ENCODE peak calls at places on chromosomes 11 and 22, in eight cellular contexts. W, R, U, H, I, V, Y and D are unnamed samples.
A peak's percentile ranks its signal among the peaks of the same experiment; 100 is the strongest.

GRCh38 chr11:26905368-26905767 is 88.5 kb upstream of the FIBIN start:
- DNase-seq in R (peak; percentile 16), U (no peak), V (peak; percentile 44), Y (no peak), H (peak; percentile 43), I (peak; percentile 64), W (no peak), D (no peak)

GRCh38 chr11:94183886-94184264 is 55.2 kb downstream of the PANX1 start:
- DNase-seq in W (peak; percentile 36), H (peak; percentile 76), V (peak; percentile 47), U (peak; percentile 83), Y (no peak), R (peak; percentile 8), I (peak; percentile 62), D (no peak)

GRCh38 chr11:119154178-119154577 is 5.3 kb downstream of the ABCG4 start:
- DNase-seq in H (no peak), V (no peak), Y (no peak), U (no peak), R (no peak), I (no peak), W (no peak), D (no peak)

GRCh38 chr22:40855960-40856512 is 403 bp downstream of the ST13 start:
- DNase-seq in I (peak; percentile 24), U (no peak), W (peak; percentile 10), H (peak; percentile 46), V (peak; percentile 35), Y (no peak), R (peak; percentile 22), D (no peak)

GRCh38 chr11:17898782-17899181 is 114.1 kb downstream of the SERGEF start:
- DNase-seq in V (no peak), I (no peak), U (no peak), R (no peak), H (no peak), Y (no peak), W (no peak), D (no peak)

GRCh38 chr11:75786101-75786736 is 17.6 kb downstream of the DGAT2 start:
- DNase-seq in V (no peak), H (no peak), U (no peak), W (no peak), I (no peak), R (no peak), Y (no peak), D (no peak)

GRCh38 chr22:37107779-37108621 is 1.5 kb downstream of the TMPRSS6 start:
- DNase-seq in R (no peak), W (no peak), U (no peak), I (no peak), H (no peak), V (no peak), Y (no peak), D (no peak)

GRCh38 chr11:34824425-34824824 is 91.8 kb downstream of the APIP start:
- DNase-seq in V (no peak), R (peak; percentile 67), Y (no peak), W (no peak), H (no peak), U (no peak), I (no peak), D (no peak)

GRCh38 chr11:73578786-73579185 is 19.1 kb downstream of the FAM168A start:
- DNase-seq in V (peak; percentile 45), U (no peak), Y (no peak), I (no peak), R (no peak), H (no peak), W (no peak), D (no peak)

GRCh38 chr11:120057595-120058581 is 80.0 kb downstream of the TRIM29 start:
- DNase-seq in R (no peak), U (no peak), Y (no peak), V (peak; percentile 70), W (no peak), I (peak; percentile 21), H (peak; percentile 3), D (no peak)

GRCh38 chr11:131326829-131327228 is 43.6 kb upstream of the NTM start:
- DNase-seq in V (no peak), H (no peak), R (no peak), Y (no peak), W (no peak), I (no peak), U (no peak), D (no peak)

GRCh38 chr22:25797891-25798290 is 55.9 kb downstream of the MYO18B start:
- DNase-seq in H (no peak), Y (no peak), W (no peak), I (no peak), U (no peak), V (no peak), R (peak; percentile 71), D (no peak)

GRCh38 chr11:47616726-47617416 is 22.7 kb upstream of the C1QTNF4 start:
- DNase-seq in U (no peak), Y (no peak), V (peak; percentile 77), R (peak; percentile 58), W (peak; percentile 61), H (peak; percentile 89), I (peak; percentile 85), D (no peak)

GRCh38 chr11:119795231-119795630 is 66.2 kb upstream of the NECTIN1 start:
- DNase-seq in Y (no peak), W (no peak), H (peak; percentile 52), U (no peak), I (peak; percentile 98), V (peak; percentile 3), R (no peak), D (no peak)